ENCODE peak calls at places on chromosomes 1 and 21, in ten cellular contexts. N is astrocyte of the spinal cord; Z is ovary; T is NCI-H345; S is GDM1; H is amniotic stem cell; C is iPS-NIHi11; B is stimulated activated CD4-positive, alpha-beta T cell treated with anti-CD3 and anti-CD28 coated beads, Interleukin-4, amount 100 ng/mL, for 24 hours; J is retina; K is Right ventricle myocardium superior. F is an unnamed sample.

GRCh38 chr1:1302006-1302430 is 5.7 kb downstream of the ACAP3 start:
- DNase-seq in N (no peak), Z (no peak), T (no peak), S (no peak), H (no peak), C (peak), B (no peak), J (no peak), K (no peak), F (no peak)

GRCh38 chr1:84407524-84408318 is 9.4 kb downstream of the DNASE2B start:
- DNase-seq in N (no peak), Z (no peak), T (no peak), S (no peak), H (no peak), C (no peak), B (no peak), J (no peak), K (no peak), F (no peak)

GRCh38 chr1:17043676-17044075 is 10.2 kb downstream of the SDHB start:
- DNase-seq in N (no peak), Z (no peak), T (no peak), S (no peak), H (no peak), C (no peak), B (no peak), J (no peak), K (no peak), F (no peak)

GRCh38 chr21:32819702-32820101 is 48.1 kb upstream of the PAXBP1 start:
- DNase-seq in N (peak), Z (peak), T (no peak), S (no peak), H (peak), C (no peak), B (no peak), J (no peak), K (no peak), F (no peak)

GRCh38 chr1:6126521-6127067 is 53.5 kb downstream of the CHD5 start:
- DNase-seq in N (no peak), Z (no peak), T (no peak), S (no peak), H (no peak), C (no peak), B (no peak), J (no peak), K (peak), F (no peak)

GRCh38 chr21:29674343-29674742 is 265.5 kb downstream of the GRIK1 start:
- DNase-seq in N (no peak), Z (no peak), T (no peak), S (no peak), H (no peak), C (no peak), B (no peak), J (no peak), K (no peak), F (no peak)

GRCh38 chr1:119139393-119139792 is 1.1 kb downstream of the WARS2 start:
- DNase-seq in N (no peak), Z (no peak), T (peak), S (no peak), H (no peak), C (no peak), B (peak), J (no peak), K (no peak), F (peak)

GRCh38 chr1:15869413-15869812 is 21.9 kb downstream of the SPEN start:
- DNase-seq in N (no peak), Z (no peak), T (no peak), S (no peak), H (no peak), C (no peak), B (no peak), J (no peak), K (no peak), F (no peak)

GRCh38 chr1:145714524-145715111 is 4.7 kb upstream of the CD160 start:
- DNase-seq in N (no peak), Z (no peak), T (no peak), S (no peak), H (no peak), C (no peak), B (no peak), J (no peak), K (peak), F (no peak)

GRCh38 chr1:206001476-206001888 is 1.7 kb downstream of the RAB7B start:
- DNase-seq in N (peak), Z (no peak), T (no peak), S (peak), H (peak), C (peak), B (peak), J (no peak), K (no peak), F (no peak)

GRCh38 chr21:36747815-36748381 is 49.0 kb downstream of the SIM2 start:
- DNase-seq in N (no peak), Z (no peak), T (peak), S (no peak), H (peak), C (peak), B (peak), J (peak), K (peak), F (no peak)

GRCh38 chr21:44495641-44496040 is 40.3 kb downstream of the LRRC3 start:
- DNase-seq in N (no peak), Z (no peak), T (no peak), S (no peak), H (no peak), C (no peak), B (no peak), J (no peak), K (no peak), F (no peak)

GRCh38 chr21:38661296-38662223 is 144.2 kb upstream of the ETS2 start:
- DNase-seq in N (peak), Z (peak), T (no peak), S (no peak), H (no peak), C (peak), B (no peak), J (peak), K (peak), F (peak)

GRCh38 chr1:19367584-19368041 is 55.5 kb downstream of the SLC66A1 start:
- DNase-seq in N (no peak), Z (no peak), T (no peak), S (no peak), H (no peak), C (peak), B (no peak), J (no peak), K (no peak), F (no peak)

F was measured in NCI-H146.